ENCODE peak calls at places on chromosomes 2 and 18, in eight cellular contexts. One of them, this sample, is unnamed.

GRCh38 chr2:239465017-239466001 is 64.5 kb upstream of the HDAC4 start:
- DNase-seq in fibroblast of lung: peak
- DNase-seq in PC-9: peak
- DNase-seq in neural progenitor cell: no peak
- DNase-seq in astrocyte: no peak
- DNase-seq in hepatocyte: no peak
- DNase-seq in endothelial cell of umbilical vein: no peak
- DNase-seq in MM.1S: no peak
- DNase-seq in this sample: no peak

GRCh38 chr2:4745596-4745995 is 946.6 kb upstream of the SOX11 start:
- DNase-seq in fibroblast of lung: no peak
- DNase-seq in PC-9: no peak
- DNase-seq in neural progenitor cell: no peak
- DNase-seq in astrocyte: no peak
- DNase-seq in hepatocyte: no peak
- DNase-seq in endothelial cell of umbilical vein: no peak
- DNase-seq in MM.1S: no peak
- DNase-seq in this sample: peak

GRCh38 chr2:174614261-174614660 is 16.7 kb upstream of the WIPF1 start:
- DNase-seq in fibroblast of lung: peak
- DNase-seq in PC-9: peak
- DNase-seq in neural progenitor cell: no peak
- DNase-seq in astrocyte: peak
- DNase-seq in hepatocyte: no peak
- DNase-seq in endothelial cell of umbilical vein: no peak
- DNase-seq in MM.1S: no peak
- DNase-seq in this sample: no peak

GRCh38 chr2:150939087-150939486 is 322.6 kb downstream of the RBM43 start:
- DNase-seq in fibroblast of lung: no peak
- DNase-seq in PC-9: no peak
- DNase-seq in neural progenitor cell: no peak
- DNase-seq in astrocyte: no peak
- DNase-seq in hepatocyte: no peak
- DNase-seq in endothelial cell of umbilical vein: no peak
- DNase-seq in MM.1S: no peak
- DNase-seq in this sample: peak

GRCh38 chr18:8081872-8082553 is 514.9 kb downstream of the PTPRM start:
- DNase-seq in fibroblast of lung: no peak
- DNase-seq in PC-9: no peak
- DNase-seq in neural progenitor cell: no peak
- DNase-seq in astrocyte: no peak
- DNase-seq in hepatocyte: no peak
- DNase-seq in endothelial cell of umbilical vein: no peak
- DNase-seq in MM.1S: no peak
- DNase-seq in this sample: no peak

GRCh38 chr2:129936334-129936934 is 43.0 kb upstream of the RAB6C start:
- DNase-seq in fibroblast of lung: no peak
- DNase-seq in PC-9: peak
- DNase-seq in neural progenitor cell: peak
- DNase-seq in astrocyte: no peak
- DNase-seq in hepatocyte: peak
- DNase-seq in endothelial cell of umbilical vein: no peak
- DNase-seq in MM.1S: peak
- DNase-seq in this sample: peak

GRCh38 chr2:178328037-178328436 is 122.9 kb downstream of the PRKRA start:
- DNase-seq in fibroblast of lung: peak
- DNase-seq in PC-9: no peak
- DNase-seq in neural progenitor cell: no peak
- DNase-seq in astrocyte: peak
- DNase-seq in hepatocyte: no peak
- DNase-seq in endothelial cell of umbilical vein: peak
- DNase-seq in MM.1S: peak
- DNase-seq in this sample: no peak

GRCh38 chr2:213152065-213152794 is 818 bp upstream of the IKZF2 start:
- DNase-seq in fibroblast of lung: peak
- DNase-seq in PC-9: peak
- DNase-seq in neural progenitor cell: peak
- DNase-seq in astrocyte: peak
- DNase-seq in hepatocyte: peak
- DNase-seq in endothelial cell of umbilical vein: peak
- DNase-seq in MM.1S: peak
- DNase-seq in this sample: peak

GRCh38 chr2:43009448-43009847 is 217.0 kb downstream of the ZFP36L2 start:
- DNase-seq in fibroblast of lung: no peak
- DNase-seq in PC-9: no peak
- DNase-seq in neural progenitor cell: no peak
- DNase-seq in astrocyte: no peak
- DNase-seq in hepatocyte: no peak
- DNase-seq in endothelial cell of umbilical vein: no peak
- DNase-seq in MM.1S: no peak
- DNase-seq in this sample: no peak

GRCh38 chr2:223230352-223230751 is 178.4 kb downstream of the KCNE4 start:
- DNase-seq in fibroblast of lung: no peak
- DNase-seq in PC-9: peak
- DNase-seq in neural progenitor cell: no peak
- DNase-seq in astrocyte: no peak
- DNase-seq in hepatocyte: no peak
- DNase-seq in endothelial cell of umbilical vein: no peak
- DNase-seq in MM.1S: no peak
- DNase-seq in this sample: no peak

GRCh38 chr2:153404792-153405191 is 73.8 kb downstream of the RPRM start:
- DNase-seq in fibroblast of lung: no peak
- DNase-seq in PC-9: no peak
- DNase-seq in neural progenitor cell: peak
- DNase-seq in astrocyte: no peak
- DNase-seq in hepatocyte: no peak
- DNase-seq in endothelial cell of umbilical vein: no peak
- DNase-seq in MM.1S: no peak
- DNase-seq in this sample: no peak

GRCh38 chr18:62715829-62716678 is 713 bp downstream of the PHLPP1 start:
- DNase-seq in fibroblast of lung: peak
- DNase-seq in PC-9: peak
- DNase-seq in neural progenitor cell: peak
- DNase-seq in astrocyte: peak
- DNase-seq in hepatocyte: peak
- DNase-seq in endothelial cell of umbilical vein: peak
- DNase-seq in MM.1S: peak
- DNase-seq in this sample: peak

GRCh38 chr2:108923019-108923700 is 65.9 kb downstream of the EDAR start:
- DNase-seq in fibroblast of lung: no peak
- DNase-seq in PC-9: peak
- DNase-seq in neural progenitor cell: no peak
- DNase-seq in astrocyte: no peak
- DNase-seq in hepatocyte: no peak
- DNase-seq in endothelial cell of umbilical vein: no peak
- DNase-seq in MM.1S: no peak
- DNase-seq in this sample: no peak

GRCh38 chr2:121284424-121285076 is 452 bp downstream of the TFCP2L1 start:
- DNase-seq in fibroblast of lung: no peak
- DNase-seq in PC-9: peak
- DNase-seq in neural progenitor cell: peak
- DNase-seq in astrocyte: no peak
- DNase-seq in hepatocyte: peak
- DNase-seq in endothelial cell of umbilical vein: no peak
- DNase-seq in MM.1S: no peak
- DNase-seq in this sample: peak
- TF ChIP-seq EZH2 in fibroblast of lung: peak
- TF ChIP-seq EZH2 in PC-9: no peak
- TF ChIP-seq EZH2 in neural progenitor cell: peak
- TF ChIP-seq EZH2 in astrocyte: peak
- TF ChIP-seq EZH2 in hepatocyte: peak
- TF ChIP-seq EZH2 in endothelial cell of umbilical vein: peak
- TF ChIP-seq EZH2 in MM.1S: no peak
- TF ChIP-seq EZH2 in this sample: no peak

GRCh38 chr18:44742126-44742525 is 61.4 kb downstream of the SETBP1 start:
- DNase-seq in fibroblast of lung: no peak
- DNase-seq in PC-9: no peak
- DNase-seq in neural progenitor cell: no peak
- DNase-seq in astrocyte: no peak
- DNase-seq in hepatocyte: no peak
- DNase-seq in endothelial cell of umbilical vein: no peak
- DNase-seq in MM.1S: no peak
- DNase-seq in this sample: no peak

GRCh38 chr18:44741070-44741469 is 60.4 kb downstream of the SETBP1 start:
- DNase-seq in fibroblast of lung: no peak
- DNase-seq in PC-9: no peak
- DNase-seq in neural progenitor cell: no peak
- DNase-seq in astrocyte: no peak
- DNase-seq in hepatocyte: no peak
- DNase-seq in endothelial cell of umbilical vein: no peak
- DNase-seq in MM.1S: no peak
- DNase-seq in this sample: no peak

GRCh38 chr18:44741551-44741950 is 60.9 kb downstream of the SETBP1 start:
- DNase-seq in fibroblast of lung: no peak
- DNase-seq in PC-9: no peak
- DNase-seq in neural progenitor cell: no peak
- DNase-seq in astrocyte: no peak
- DNase-seq in hepatocyte: no peak
- DNase-seq in endothelial cell of umbilical vein: no peak
- DNase-seq in MM.1S: no peak
- DNase-seq in this sample: no peak

GRCh38 chr18:44737623-44738022 is 56.9 kb downstream of the SETBP1 start:
- DNase-seq in fibroblast of lung: no peak
- DNase-seq in PC-9: no peak
- DNase-seq in neural progenitor cell: no peak
- DNase-seq in astrocyte: no peak
- DNase-seq in hepatocyte: no peak
- DNase-seq in endothelial cell of umbilical vein: no peak
- DNase-seq in MM.1S: no peak
- DNase-seq in this sample: no peak

GRCh38 chr18:44740000-44740399 is 59.3 kb downstream of the SETBP1 start:
- DNase-seq in fibroblast of lung: no peak
- DNase-seq in PC-9: peak
- DNase-seq in neural progenitor cell: no peak
- DNase-seq in astrocyte: no peak
- DNase-seq in hepatocyte: no peak
- DNase-seq in endothelial cell of umbilical vein: no peak
- DNase-seq in MM.1S: no peak
- DNase-seq in this sample: peak
- TF ChIP-seq EZH2 in fibroblast of lung: no peak
- TF ChIP-seq EZH2 in PC-9: no peak
- TF ChIP-seq EZH2 in neural progenitor cell: no peak
- TF ChIP-seq EZH2 in astrocyte: no peak
- TF ChIP-seq EZH2 in hepatocyte: no peak
- TF ChIP-seq EZH2 in endothelial cell of umbilical vein: no peak
- TF ChIP-seq EZH2 in MM.1S: no peak
- TF ChIP-seq EZH2 in this sample: no peak

GRCh38 chr18:11689972-11690570 is 1.0 kb downstream of the GNAL start:
- DNase-seq in fibroblast of lung: peak
- DNase-seq in PC-9: no peak
- DNase-seq in neural progenitor cell: no peak
- DNase-seq in astrocyte: no peak
- DNase-seq in hepatocyte: no peak
- DNase-seq in endothelial cell of umbilical vein: no peak
- DNase-seq in MM.1S: peak
- DNase-seq in this sample: no peak

GRCh38 chr18:11689031-11689971 is at the start of gene GNAL:
- DNase-seq in fibroblast of lung: peak
- DNase-seq in PC-9: peak
- DNase-seq in neural progenitor cell: peak
- DNase-seq in astrocyte: peak
- DNase-seq in hepatocyte: peak
- DNase-seq in endothelial cell of umbilical vein: peak
- DNase-seq in MM.1S: peak
- DNase-seq in this sample: peak
- TF ChIP-seq EZH2 in fibroblast of lung: peak
- TF ChIP-seq EZH2 in PC-9: peak
- TF ChIP-seq EZH2 in neural progenitor cell: peak
- TF ChIP-seq EZH2 in astrocyte: peak
- TF ChIP-seq EZH2 in hepatocyte: no peak
- TF ChIP-seq EZH2 in endothelial cell of umbilical vein: peak
- TF ChIP-seq EZH2 in MM.1S: no peak
- TF ChIP-seq EZH2 in this sample: no peak

GRCh38 chr2:44929680-44930273 is 11.7 kb upstream of the SIX3 start:
- DNase-seq in fibroblast of lung: no peak
- DNase-seq in PC-9: no peak
- DNase-seq in neural progenitor cell: peak
- DNase-seq in astrocyte: no peak
- DNase-seq in hepatocyte: no peak
- DNase-seq in endothelial cell of umbilical vein: no peak
- DNase-seq in MM.1S: no peak
- DNase-seq in this sample: peak

GRCh38 chr2:44930274-44930826 is 11.2 kb upstream of the SIX3 start:
- DNase-seq in fibroblast of lung: no peak
- DNase-seq in PC-9: no peak
- DNase-seq in neural progenitor cell: peak
- DNase-seq in astrocyte: no peak
- DNase-seq in hepatocyte: no peak
- DNase-seq in endothelial cell of umbilical vein: no peak
- DNase-seq in MM.1S: no peak
- DNase-seq in this sample: peak

GRCh38 chr2:44926957-44927356 is 14.5 kb upstream of the SIX3 start:
- DNase-seq in fibroblast of lung: no peak
- DNase-seq in PC-9: no peak
- DNase-seq in neural progenitor cell: peak
- DNase-seq in astrocyte: no peak
- DNase-seq in hepatocyte: no peak
- DNase-seq in endothelial cell of umbilical vein: no peak
- DNase-seq in MM.1S: no peak
- DNase-seq in this sample: peak

GRCh38 chr2:44927979-44928659 is 13.4 kb upstream of the SIX3 start:
- DNase-seq in fibroblast of lung: no peak
- DNase-seq in PC-9: no peak
- DNase-seq in neural progenitor cell: peak
- DNase-seq in astrocyte: no peak
- DNase-seq in hepatocyte: no peak
- DNase-seq in endothelial cell of umbilical vein: no peak
- DNase-seq in MM.1S: no peak
- DNase-seq in this sample: peak

GRCh38 chr2:44928660-44929471 is 12.6 kb upstream of the SIX3 start:
- DNase-seq in fibroblast of lung: no peak
- DNase-seq in PC-9: no peak
- DNase-seq in neural progenitor cell: peak
- DNase-seq in astrocyte: no peak
- DNase-seq in hepatocyte: no peak
- DNase-seq in endothelial cell of umbilical vein: no peak
- DNase-seq in MM.1S: no peak
- DNase-seq in this sample: peak
- TF ChIP-seq EZH2 in fibroblast of lung: peak
- TF ChIP-seq EZH2 in PC-9: no peak
- TF ChIP-seq EZH2 in neural progenitor cell: peak
- TF ChIP-seq EZH2 in astrocyte: peak
- TF ChIP-seq EZH2 in hepatocyte: peak
- TF ChIP-seq EZH2 in endothelial cell of umbilical vein: peak
- TF ChIP-seq EZH2 in MM.1S: no peak
- TF ChIP-seq EZH2 in this sample: peak